ENCODE peak calls at places on chromosomes 13 and 19, in six cellular contexts. Y, L, Z, D, I and P are unnamed samples.

GRCh38 chr13:113470073-113470472 is 16.8 kb upstream of the ADPRHL1 start:
- DNase-seq in Z (no peak), D (no peak), Y (no peak), L (no peak), I (no peak), P (no peak)

GRCh38 chr19:53130506-53130905 is 2.2 kb downstream of the ZNF415 start:
- DNase-seq in L (no peak), D (no peak), Y (no peak), I (no peak), Z (peak), P (peak)

GRCh38 chr13:27617801-27618411 is 2.4 kb downstream of the LNX2 start:
- DNase-seq in L (no peak), I (no peak), D (no peak), Y (no peak), Z (no peak), P (no peak)

GRCh38 chr13:114025432-114026127 is 51.7 kb upstream of the C13orf46 start:
- DNase-seq in L (no peak), I (peak), D (no peak), Z (no peak), Y (no peak), P (peak)

GRCh38 chr13:30334663-30335386 is 27.5 kb upstream of the KATNAL1 start:
- DNase-seq in Z (no peak), I (no peak), D (no peak), Y (no peak), L (no peak), P (no peak)

GRCh38 chr13:43309301-43309700 is 285.9 kb downstream of the DNAJC15 start:
- DNase-seq in D (no peak), I (no peak), Z (no peak), Y (no peak), L (no peak), P (no peak)

GRCh38 chr13:95335667-95336066 is 34.4 kb upstream of the ABCC4 start:
- DNase-seq in D (no peak), I (no peak), L (no peak), Y (no peak), Z (no peak), P (no peak)

GRCh38 chr19:18790566-18791314 is at the start of gene COMP:
- DNase-seq in Y (no peak), L (no peak), I (no peak), Z (no peak), D (no peak), P (no peak)

GRCh38 chr13:59182241-59182640 is 981.5 kb downstream of the DIAPH3 start:
- DNase-seq in Y (no peak), D (no peak), I (no peak), L (no peak), Z (no peak), P (peak)

GRCh38 chr13:42484396-42484795 is 89.6 kb upstream of the TNFSF11 start:
- DNase-seq in I (no peak), Z (no peak), D (no peak), L (no peak), Y (no peak), P (peak)

GRCh38 chr13:108915634-108916497 is 286.5 kb downstream of the MYO16 start:
- DNase-seq in Z (peak), L (peak), Y (peak), D (peak), I (peak), P (peak)

GRCh38 chr13:47094734-47095434 is 198.0 kb upstream of the HTR2A start:
- DNase-seq in Z (no peak), L (no peak), I (no peak), Y (no peak), D (no peak), P (no peak)

GRCh38 chr19:56309511-56310185 is 5.0 kb downstream of the ZSCAN5A start:
- DNase-seq in L (no peak), I (no peak), D (no peak), Y (no peak), Z (no peak), P (peak)

GRCh38 chr13:30978981-30979956 is 46.8 kb downstream of the TEX26 start:
- DNase-seq in D (no peak), I (no peak), Z (no peak), L (no peak), Y (no peak), P (peak)

GRCh38 chr13:99342723-99343315 is 35.6 kb upstream of the GPR183 start:
- DNase-seq in Z (no peak), Y (no peak), I (no peak), D (no peak), L (no peak), P (no peak)

GRCh38 chr19:16338470-16339360 is 14.1 kb downstream of the KLF2 start:
- DNase-seq in Z (no peak), I (peak), Y (no peak), D (peak), L (no peak), P (peak)

GRCh38 chr19:17206736-17207581 is 8.2 kb upstream of the USE1 start:
- DNase-seq in L (no peak), D (no peak), I (no peak), Y (no peak), Z (no peak), P (no peak)

GRCh38 chr13:46934749-46935148 is 37.9 kb upstream of the HTR2A start:
- DNase-seq in Z (no peak), I (no peak), Y (no peak), D (no peak), L (no peak), P (peak)

GRCh38 chr13:98351636-98352035 is 174.6 kb upstream of the RNF113B start:
- DNase-seq in L (no peak), D (no peak), Z (no peak), I (no peak), Y (no peak), P (no peak)

GRCh38 chr19:20470345-20471119 is 95.0 kb downstream of the ZNF737 start:
- DNase-seq in D (no peak), L (no peak), I (no peak), Z (no peak), Y (no peak), P (no peak)

GRCh38 chr19:12665646-12666304 is 767 bp downstream of the MAN2B1 start:
- DNase-seq in Y (no peak), L (peak), D (no peak), I (no peak), Z (no peak), P (no peak)

GRCh38 chr13:110012102-110012739 is 225.8 kb upstream of the IRS2 start:
- DNase-seq in Z (no peak), I (peak), D (no peak), L (no peak), Y (peak), P (peak)

GRCh38 chr19:21559444-21559843 is 54.0 kb downstream of the ZNF429 start:
- DNase-seq in D (no peak), Z (no peak), I (no peak), L (no peak), Y (no peak), P (no peak)
- TF ChIP-seq CTCF in D (no peak), Z (no peak), I (no peak), L (no peak), Y (no peak), P (no peak)

GRCh38 chr19:46859637-46860124 is 1.1 kb upstream of the ARHGAP35 start:
- DNase-seq in D (no peak), Y (no peak), L (peak), I (no peak), Z (peak), P (peak)
- H3K4me3 ChIP-seq in D (peak), Y (peak), L (peak), I (peak), Z (peak), P (peak)

DNA sequence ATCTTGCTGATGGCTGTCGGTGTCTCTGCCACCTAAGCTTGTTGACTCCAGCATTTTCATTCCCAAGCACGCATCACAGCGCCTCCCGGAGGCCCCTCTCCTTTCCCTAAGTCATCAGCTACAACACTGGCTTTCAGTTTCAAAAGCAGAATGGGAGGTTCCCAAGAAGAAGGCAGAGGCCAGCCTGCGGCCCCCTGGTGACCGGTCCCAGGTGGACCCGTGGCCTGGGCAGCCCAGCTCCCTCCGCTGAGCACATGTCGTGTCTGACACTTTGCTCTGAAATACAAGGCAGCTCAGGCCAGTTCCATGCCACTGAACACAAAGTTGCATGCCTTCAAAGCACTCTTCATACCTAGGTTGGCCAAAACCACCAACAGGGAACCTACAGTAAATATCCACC is 8.5 kb downstream of the MLLT1 start:
- DNase-seq in Z (no peak), L (no peak), Y (no peak), D (no peak), I (no peak), P (peak)
- TF ChIP-seq CTCF in Z (no peak), L (no peak), Y (peak), D (no peak), I (peak), P (peak)

DNA sequence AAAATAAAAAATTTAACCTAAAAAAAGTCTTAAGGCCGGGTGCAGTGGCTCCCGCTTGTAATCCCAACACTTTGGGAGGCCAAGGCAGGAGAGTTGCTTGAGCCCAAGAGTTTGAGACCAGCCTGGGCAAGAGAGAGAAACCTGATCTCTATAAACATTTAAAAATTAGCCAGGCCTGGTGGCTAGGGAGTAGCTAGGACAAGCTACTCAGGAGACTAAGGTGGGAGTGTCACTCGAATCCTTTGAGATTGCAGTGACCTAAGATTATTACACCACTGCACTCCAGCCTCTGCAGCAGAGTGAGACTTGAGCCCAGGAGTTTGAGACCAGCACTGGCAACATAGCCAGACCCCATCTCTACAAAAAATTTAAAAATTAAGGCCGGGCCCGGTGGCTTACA is 1.1 kb downstream of the CCDC97 start:
- DNase-seq in L (no peak), I (no peak), D (no peak), Z (no peak), Y (no peak), P (no peak)
- H3K4me3 ChIP-seq in L (peak), I (peak), D (peak), Z (peak), Y (peak), P (peak)

GRCh38 chr19:29593869-29594268 is 12.2 kb upstream of the POP4 start:
- DNase-seq in Y (no peak), D (no peak), L (no peak), I (no peak), Z (no peak), P (no peak)

GRCh38 chr19:29598036-29598435 is 8.0 kb upstream of the POP4 start:
- DNase-seq in Y (no peak), D (no peak), Z (no peak), L (no peak), I (no peak), P (no peak)

GRCh38 chr19:29598496-29598895 is 7.6 kb upstream of the POP4 start:
- DNase-seq in L (no peak), I (no peak), Y (no peak), D (no peak), Z (no peak), P (no peak)

GRCh38 chr19:29596080-29596479 is 10.0 kb upstream of the POP4 start:
- DNase-seq in I (no peak), Z (no peak), Y (no peak), D (no peak), L (no peak), P (no peak)

DNA sequence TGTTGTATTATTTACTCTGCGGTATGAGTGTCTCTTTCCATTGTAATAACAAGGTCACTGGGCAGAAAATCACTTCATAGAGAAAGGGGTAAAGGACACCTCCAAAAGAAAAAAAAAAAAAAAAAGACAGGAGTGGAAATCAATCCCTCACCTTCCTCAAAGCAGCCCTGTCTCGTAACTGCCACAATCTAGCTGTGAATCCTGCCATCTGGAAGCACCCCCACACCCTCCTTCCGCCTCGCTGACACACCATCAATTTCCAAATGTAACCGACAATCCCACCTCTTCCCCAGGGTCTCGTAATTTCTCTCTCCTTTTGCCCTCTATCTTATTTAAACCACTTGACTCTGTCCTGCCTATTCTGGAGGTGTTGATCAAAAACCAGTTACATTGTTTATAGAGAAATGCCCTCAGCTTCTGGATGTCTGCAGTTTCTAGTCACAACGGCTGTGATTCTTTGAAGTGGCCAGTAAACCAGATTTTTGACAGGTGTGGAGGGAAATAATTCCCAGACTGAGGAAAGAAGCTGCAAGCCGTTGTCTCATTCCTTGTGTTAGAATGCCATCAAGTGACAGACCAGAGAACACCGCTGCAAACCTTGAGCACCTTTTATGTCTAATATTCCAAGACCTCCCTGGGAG is 9.1 kb upstream of the POP4 start:
- DNase-seq in L (no peak), I (peak), Z (no peak), D (no peak), Y (no peak), P (peak)
- TF ChIP-seq CTCF in L (no peak), I (peak), Z (no peak), D (no peak), Y (peak), P (peak)

DNA sequence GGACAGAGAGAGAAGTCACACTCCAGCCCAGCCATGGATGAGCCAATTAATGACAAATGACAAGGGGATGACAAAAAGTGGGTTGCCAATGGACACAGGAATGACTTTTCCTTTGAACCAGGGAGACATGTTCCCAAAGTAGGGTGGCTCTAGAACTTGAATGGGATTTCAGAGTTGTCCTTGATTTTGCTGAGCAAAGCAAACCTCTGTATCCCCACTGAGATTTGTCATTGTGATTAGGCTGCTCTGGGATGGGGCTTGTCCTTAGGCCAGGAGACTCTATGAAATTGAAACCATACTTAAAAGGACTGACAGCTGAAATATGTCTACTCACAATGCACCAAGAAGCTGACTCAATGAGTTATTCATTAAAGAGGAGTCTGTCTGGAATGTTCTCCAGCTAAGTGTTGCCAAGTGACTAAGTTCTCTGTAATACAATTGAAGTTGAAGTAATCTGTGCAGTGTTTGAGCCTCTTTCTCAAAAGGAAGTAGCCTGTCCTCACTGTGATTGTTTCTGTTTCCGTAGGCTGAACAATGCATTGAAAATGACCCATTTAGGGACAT is 69.0 kb upstream of the PCDH9 start:
- DNase-seq in L (no peak), I (peak), D (no peak), Z (no peak), Y (peak), P (peak)
- H3K4me3 ChIP-seq in L (no peak), I (no peak), D (no peak), Z (no peak), Y (no peak), P (no peak)

GRCh38 chr13:33279414-33279813 is 6.1 kb downstream of the STARD13 start:
- DNase-seq in D (no peak), I (no peak), L (no peak), Z (no peak), Y (no peak), P (no peak)
- TF ChIP-seq CTCF in D (no peak), I (no peak), L (no peak), Z (no peak), Y (no peak), P (no peak)